ENCODE peak calls at places on chromosomes 16 and 17, in seven cellular contexts. One of them, this sample, is unnamed.

GRCh38 chr16:87431926-87432325 is 39.8 kb downstream of the MAP1LC3B start:
- DNase-seq in uterus: no peak
- DNase-seq in coronary artery: no peak
- DNase-seq in A549: no peak
- DNase-seq in fibroblast of the aortic adventitia: peak
- DNase-seq in Panc1: no peak
- DNase-seq in left ventricle myocardium inferior: no peak
- DNase-seq in this sample: peak

GRCh38 chr17:56596741-56597494 is 3.4 kb downstream of the NOG start:
- DNase-seq in coronary artery: no peak
- DNase-seq in Panc1: no peak
- DNase-seq in uterus: no peak
- DNase-seq in A549: no peak
- DNase-seq in left ventricle myocardium inferior: no peak
- DNase-seq in fibroblast of the aortic adventitia: no peak
- DNase-seq in this sample: no peak

GRCh38 chr16:17777461-17777863 is 306.7 kb upstream of the XYLT1 start:
- DNase-seq in Panc1: no peak
- DNase-seq in fibroblast of the aortic adventitia: peak
- DNase-seq in uterus: no peak
- DNase-seq in left ventricle myocardium inferior: no peak
- DNase-seq in coronary artery: no peak
- DNase-seq in A549: no peak
- DNase-seq in this sample: peak

GRCh38 chr17:59105852-59106462 is 723 bp downstream of the TRIM37 start:
- DNase-seq in uterus: peak
- DNase-seq in fibroblast of the aortic adventitia: peak
- DNase-seq in coronary artery: peak
- DNase-seq in Panc1: no peak
- DNase-seq in A549: peak
- DNase-seq in left ventricle myocardium inferior: peak
- DNase-seq in this sample: peak

GRCh38 chr17:29027521-29027920 is 15.4 kb upstream of the PIPOX start:
- DNase-seq in coronary artery: no peak
- DNase-seq in A549: no peak
- DNase-seq in fibroblast of the aortic adventitia: no peak
- DNase-seq in Panc1: no peak
- DNase-seq in uterus: no peak
- DNase-seq in left ventricle myocardium inferior: no peak
- DNase-seq in this sample: no peak

GRCh38 chr16:27285676-27286196 is 17.2 kb upstream of the NSMCE1 start:
- DNase-seq in uterus: peak
- DNase-seq in left ventricle myocardium inferior: no peak
- DNase-seq in coronary artery: no peak
- DNase-seq in A549: no peak
- DNase-seq in fibroblast of the aortic adventitia: peak
- DNase-seq in Panc1: no peak
- DNase-seq in this sample: peak

GRCh38 chr17:40399185-40399584 is 18.5 kb downstream of the TOP2A start:
- DNase-seq in fibroblast of the aortic adventitia: peak
- DNase-seq in left ventricle myocardium inferior: no peak
- DNase-seq in uterus: no peak
- DNase-seq in coronary artery: no peak
- DNase-seq in A549: peak
- DNase-seq in Panc1: peak
- DNase-seq in this sample: peak

GRCh38 chr16:69190598-69190997 is 3.6 kb downstream of the SNTB2 start:
- DNase-seq in Panc1: no peak
- DNase-seq in coronary artery: no peak
- DNase-seq in left ventricle myocardium inferior: no peak
- DNase-seq in uterus: no peak
- DNase-seq in A549: no peak
- DNase-seq in fibroblast of the aortic adventitia: no peak
- DNase-seq in this sample: no peak

GRCh38 chr17:64004218-64004770 is 6.1 kb downstream of the PRR29 start:
- DNase-seq in left ventricle myocardium inferior: no peak
- DNase-seq in uterus: peak
- DNase-seq in Panc1: no peak
- DNase-seq in coronary artery: peak
- DNase-seq in A549: no peak
- DNase-seq in fibroblast of the aortic adventitia: no peak
- DNase-seq in this sample: no peak

GRCh38 chr16:70433456-70434103 is 5.3 kb downstream of the ST3GAL2 start:
- DNase-seq in Panc1: no peak
- DNase-seq in A549: peak
- DNase-seq in uterus: peak
- DNase-seq in fibroblast of the aortic adventitia: peak
- DNase-seq in coronary artery: peak
- DNase-seq in left ventricle myocardium inferior: peak
- DNase-seq in this sample: peak

GRCh38 chr17:82396601-82397435 is 21.3 kb upstream of the HEXD start:
- DNase-seq in left ventricle myocardium inferior: no peak
- DNase-seq in Panc1: no peak
- DNase-seq in uterus: peak
- DNase-seq in A549: no peak
- DNase-seq in fibroblast of the aortic adventitia: peak
- DNase-seq in coronary artery: no peak
- DNase-seq in this sample: peak

GRCh38 chr17:51640108-51640622 is 379.8 kb downstream of the UTP18 start:
- DNase-seq in coronary artery: no peak
- DNase-seq in Panc1: peak
- DNase-seq in A549: peak
- DNase-seq in uterus: no peak
- DNase-seq in left ventricle myocardium inferior: no peak
- DNase-seq in fibroblast of the aortic adventitia: no peak
- DNase-seq in this sample: no peak

GRCh38 chr17:32699247-32699646 is 177.7 kb downstream of the MYO1D start:
- DNase-seq in A549: no peak
- DNase-seq in fibroblast of the aortic adventitia: no peak
- DNase-seq in Panc1: no peak
- DNase-seq in uterus: no peak
- DNase-seq in left ventricle myocardium inferior: no peak
- DNase-seq in coronary artery: no peak
- DNase-seq in this sample: no peak

GRCh38 chr17:76714822-76715461 is 4.2 kb upstream of the MXRA7 start:
- DNase-seq in fibroblast of the aortic adventitia: peak
- DNase-seq in uterus: peak
- DNase-seq in coronary artery: no peak
- DNase-seq in left ventricle myocardium inferior: peak
- DNase-seq in Panc1: no peak
- DNase-seq in A549: peak
- DNase-seq in this sample: peak

GRCh38 chr17:19744922-19745757 is 3.0 kb downstream of the ALDH3A1 start:
- DNase-seq in Panc1: no peak
- DNase-seq in fibroblast of the aortic adventitia: peak
- DNase-seq in left ventricle myocardium inferior: peak
- DNase-seq in A549: peak
- DNase-seq in coronary artery: peak
- DNase-seq in uterus: peak
- DNase-seq in this sample: peak
- H3K4me3 ChIP-seq in Panc1: no peak
- H3K4me3 ChIP-seq in fibroblast of the aortic adventitia: peak
- H3K4me3 ChIP-seq in left ventricle myocardium inferior: peak
- H3K4me3 ChIP-seq in A549: peak
- H3K4me3 ChIP-seq in coronary artery: peak
- H3K4me3 ChIP-seq in uterus: peak
- H3K4me3 ChIP-seq in this sample: peak

GRCh38 chr17:48840441-48840840 is 9.6 kb downstream of the CALCOCO2 start:
- DNase-seq in left ventricle myocardium inferior: no peak
- DNase-seq in uterus: no peak
- DNase-seq in Panc1: no peak
- DNase-seq in fibroblast of the aortic adventitia: peak
- DNase-seq in A549: no peak
- DNase-seq in coronary artery: no peak
- DNase-seq in this sample: peak
- TF ChIP-seq CTCF in left ventricle myocardium inferior: no peak
- TF ChIP-seq CTCF in uterus: no peak
- TF ChIP-seq CTCF in Panc1: no peak
- TF ChIP-seq CTCF in fibroblast of the aortic adventitia: no peak
- TF ChIP-seq CTCF in A549: no peak
- TF ChIP-seq CTCF in coronary artery: no peak
- TF ChIP-seq CTCF in this sample: no peak

GRCh38 chr17:9684955-9685621 is 39.8 kb downstream of the USP43 start:
- DNase-seq in Panc1: peak
- DNase-seq in left ventricle myocardium inferior: no peak
- DNase-seq in coronary artery: no peak
- DNase-seq in uterus: no peak
- DNase-seq in fibroblast of the aortic adventitia: no peak
- DNase-seq in A549: peak
- DNase-seq in this sample: no peak
- H3K4me3 ChIP-seq in Panc1: no peak
- H3K4me3 ChIP-seq in left ventricle myocardium inferior: no peak
- H3K4me3 ChIP-seq in coronary artery: no peak
- H3K4me3 ChIP-seq in uterus: no peak
- H3K4me3 ChIP-seq in fibroblast of the aortic adventitia: no peak
- H3K4me3 ChIP-seq in A549: no peak
- H3K4me3 ChIP-seq in this sample: no peak

DNA sequence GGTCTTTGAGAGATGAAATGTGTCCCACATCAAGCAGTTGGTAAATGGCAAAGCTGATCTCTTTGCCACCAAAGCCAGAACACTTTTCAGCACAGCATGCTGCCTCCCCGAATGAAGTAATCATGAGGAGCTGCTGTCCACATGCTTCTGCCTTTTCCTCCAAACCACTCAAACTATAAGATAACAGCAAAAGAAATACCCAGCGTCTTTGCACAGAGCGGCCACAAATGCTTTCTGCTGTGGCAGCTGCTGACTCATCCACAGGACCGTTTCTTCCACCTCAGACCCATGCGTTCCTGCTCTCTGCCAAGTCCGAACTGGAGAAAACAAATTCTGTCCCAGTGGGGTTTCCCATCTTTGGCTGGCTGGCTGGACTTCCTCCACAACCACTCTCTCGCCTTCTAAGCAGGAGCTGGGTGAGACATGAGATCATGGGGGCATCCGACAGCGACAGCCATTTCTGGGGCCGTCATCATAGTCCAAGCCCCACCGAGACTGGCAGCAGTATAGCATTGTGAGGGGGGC is 27.1 kb downstream of the TBC1D3B start:
- DNase-seq in fibroblast of the aortic adventitia: peak
- DNase-seq in uterus: peak
- DNase-seq in left ventricle myocardium inferior: peak
- DNase-seq in A549: peak
- DNase-seq in Panc1: no peak
- DNase-seq in coronary artery: no peak
- DNase-seq in this sample: peak
- TF ChIP-seq CTCF in fibroblast of the aortic adventitia: no peak
- TF ChIP-seq CTCF in uterus: no peak
- TF ChIP-seq CTCF in left ventricle myocardium inferior: no peak
- TF ChIP-seq CTCF in A549: no peak
- TF ChIP-seq CTCF in Panc1: no peak
- TF ChIP-seq CTCF in coronary artery: no peak
- TF ChIP-seq CTCF in this sample: no peak

GRCh38 chr16:83579027-83579426 is 228.8 kb upstream of the HSBP1 start:
- DNase-seq in Panc1: no peak
- DNase-seq in coronary artery: no peak
- DNase-seq in uterus: no peak
- DNase-seq in fibroblast of the aortic adventitia: no peak
- DNase-seq in A549: no peak
- DNase-seq in left ventricle myocardium inferior: no peak
- DNase-seq in this sample: no peak

GRCh38 chr16:83581082-83581481 is 226.7 kb upstream of the HSBP1 start:
- DNase-seq in uterus: no peak
- DNase-seq in left ventricle myocardium inferior: no peak
- DNase-seq in A549: no peak
- DNase-seq in fibroblast of the aortic adventitia: no peak
- DNase-seq in Panc1: no peak
- DNase-seq in coronary artery: no peak
- DNase-seq in this sample: no peak

GRCh38 chr16:83577201-83577600 is 230.6 kb upstream of the HSBP1 start:
- DNase-seq in left ventricle myocardium inferior: no peak
- DNase-seq in Panc1: no peak
- DNase-seq in coronary artery: no peak
- DNase-seq in uterus: no peak
- DNase-seq in A549: no peak
- DNase-seq in fibroblast of the aortic adventitia: no peak
- DNase-seq in this sample: no peak

GRCh38 chr16:83578146-83578545 is 229.6 kb upstream of the HSBP1 start:
- DNase-seq in A549: no peak
- DNase-seq in fibroblast of the aortic adventitia: no peak
- DNase-seq in Panc1: no peak
- DNase-seq in coronary artery: no peak
- DNase-seq in uterus: no peak
- DNase-seq in left ventricle myocardium inferior: no peak
- DNase-seq in this sample: no peak

GRCh38 chr16:83579431-83579830 is 228.3 kb upstream of the HSBP1 start:
- DNase-seq in A549: no peak
- DNase-seq in left ventricle myocardium inferior: no peak
- DNase-seq in coronary artery: no peak
- DNase-seq in Panc1: no peak
- DNase-seq in uterus: no peak
- DNase-seq in fibroblast of the aortic adventitia: no peak
- DNase-seq in this sample: no peak
- H3K4me3 ChIP-seq in A549: no peak
- H3K4me3 ChIP-seq in left ventricle myocardium inferior: no peak
- H3K4me3 ChIP-seq in coronary artery: no peak
- H3K4me3 ChIP-seq in Panc1: no peak
- H3K4me3 ChIP-seq in uterus: no peak
- H3K4me3 ChIP-seq in fibroblast of the aortic adventitia: no peak
- H3K4me3 ChIP-seq in this sample: no peak

This sample was measured in fibroblast of pulmonary artery.